ENCODE peak calls at places on chromosome X, in seven cellular contexts. H is fibroblast of the aortic adventitia; V is BJ; A is left ventricle myocardium inferior; U is activated CD8-positive, alpha-beta memory T cell treated with anti-CD3 and anti-CD28 coated beads for 48 hours; D is PC-9; Z is activated T-cell treated with anti-CD3 and anti-CD28 coated beads for 1 hour. P is an unnamed sample.
A peak's percentile ranks its signal among the peaks of the same experiment; 100 is the strongest.

GRCh38 chrX:9227276-9227675 is 193.3 kb upstream of the FAM9B start:
- DNase-seq in A (no peak), V (no peak), H (no peak), U (no peak), D (no peak), Z (no peak), P (no peak)

GRCh38 chrX:14554132-14554715 is 24.9 kb downstream of the GLRA2 start:
- DNase-seq in D (no peak), H (no peak), A (no peak), Z (no peak), U (no peak), V (no peak), P (no peak)

GRCh38 chrX:40169193-40170086 is 71.7 kb upstream of the BCOR start:
- DNase-seq in D (no peak), V (no peak), A (no peak), U (no peak), H (no peak), Z (peak; percentile 67), P (peak; percentile 76)

GRCh38 chrX:132467029-132467428 is 21.8 kb downstream of the MBNL3 start:
- DNase-seq in Z (no peak), V (peak; percentile 44), A (no peak), U (no peak), D (no peak), H (peak; percentile 11), P (no peak)

GRCh38 chrX:20594985-20595384 is 328.3 kb upstream of the RPS6KA3 start:
- DNase-seq in V (no peak), A (no peak), H (peak; percentile 21), D (no peak), U (no peak), Z (no peak), P (no peak)

GRCh38 chrX:54182864-54183613 is at the start of gene FAM120C:
- DNase-seq in U (peak; percentile 18), D (peak; percentile 72), A (peak; percentile 71), Z (peak; percentile 46), H (peak; percentile 70), V (no peak), P (peak; percentile 66)

GRCh38 chrX:136496768-136497555 is 430 bp upstream of the HTATSF1 start:
- DNase-seq in Z (peak; percentile 74), U (peak; percentile 46), H (peak; percentile 80), A (peak; percentile 83), V (peak; percentile 29), D (peak; percentile 87), P (peak; percentile 94)

GRCh38 chrX:115571712-115572111 is 10.7 kb downstream of the PLS3 start:
- DNase-seq in H (no peak), A (no peak), Z (no peak), U (no peak), V (no peak), D (no peak), P (no peak)

GRCh38 chrX:22110729-22111494 is 78.8 kb downstream of the PHEX start:
- DNase-seq in V (no peak), A (no peak), U (no peak), Z (no peak), H (peak; percentile 75), D (no peak), P (no peak)

GRCh38 chrX:45592067-45592466 is 391.4 kb upstream of the DIPK2B start:
- DNase-seq in H (peak; percentile 2), U (no peak), Z (no peak), V (no peak), D (no peak), A (no peak), P (no peak)